ENCODE peak calls at places on chromosomes 4 and X, in six cellular contexts. F is stimulated activated CD8-positive, alpha-beta memory T cell treated with anti-CD3 and anti-CD28 coated beads, Interleukin-2, amount 100 ng/mL, for 48 hours; J is amygdala; I is stimulated activated CD4-positive, alpha-beta T cell treated with anti-CD3 and anti-CD28 coated beads, Interleukin-15, amount 100 ng/mL, for 24 hours; Z is naive B cell; M is activated T-cell treated with anti-CD3 and anti-CD28 coated beads for 4 hours. V is an unnamed sample.
A peak's percentile ranks its signal among the peaks of the same experiment; 100 is the strongest.

GRCh38 chr4:41155194-41155830 is 59.0 kb downstream of the APBB2 start:
- DNase-seq in I (no peak), J (no peak), M (no peak), F (no peak), Z (no peak), V (no peak)

GRCh38 chrX:106894978-106895452 is 8.1 kb downstream of the RIPPLY1 start:
- DNase-seq in J (no peak), I (no peak), M (no peak), Z (no peak), F (no peak), V (no peak)

GRCh38 chr4:179465131-179465797 is 2023.0 kb upstream of the AGA start:
- DNase-seq in J (no peak), Z (no peak), F (no peak), I (no peak), M (no peak), V (no peak)

GRCh38 chrX:124737771-124738170 is 391.4 kb downstream of the SH2D1A start:
- DNase-seq in M (no peak), Z (no peak), I (no peak), J (no peak), F (no peak), V (no peak)

GRCh38 chr4:6594341-6594740 is 19.4 kb downstream of the MAN2B2 start:
- DNase-seq in Z (no peak), I (no peak), F (no peak), M (no peak), J (no peak), V (no peak)

GRCh38 chr4:110621328-110621812 is 1.5 kb downstream of the PITX2 start:
- DNase-seq in F (no peak), Z (no peak), M (no peak), I (no peak), J (no peak), V (no peak)

GRCh38 chrX:68421651-68422050 is 11.6 kb downstream of the OPHN1 start:
- DNase-seq in M (no peak), I (no peak), J (no peak), F (no peak), Z (no peak), V (no peak)

GRCh38 chrX:48468247-48468671 is 1.8 kb downstream of the SLC38A5 start:
- DNase-seq in Z (no peak), I (peak; percentile 73), M (peak; percentile 42), J (no peak), F (peak; percentile 32), V (no peak)

GRCh38 chrX:149495573-149496071 is 9.5 kb downstream of the IDS start:
- DNase-seq in I (no peak), M (no peak), J (no peak), F (no peak), Z (no peak), V (no peak)

GRCh38 chr4:2243682-2244380 is 1.9 kb upstream of the HAUS3 start:
- DNase-seq in M (no peak), I (peak; percentile 23), F (no peak), J (no peak), Z (no peak), V (no peak)

GRCh38 chrX:153924149-153924861 is 1.8 kb downstream of the ARHGAP4 start:
- DNase-seq in M (no peak), J (no peak), F (no peak), Z (peak; percentile 63), I (peak; percentile 42), V (peak; percentile 43)

V was measured in naive thymus-derived CD4-positive, alpha-beta T cell.